ENCODE peak calls at places on chromosomes 2 and 18, in eight cellular contexts. One of them, this sample, is unnamed.

GRCh38 chr2:230885467-230886130 is 20.9 kb downstream of the ITM2C start:
- DNase-seq in COR-L47: peak
- DNase-seq in 8988T: no peak
- DNase-seq in EL: no peak
- DNase-seq in cerebellum: peak
- DNase-seq in hypothalamus: no peak
- DNase-seq in stimulated activated CD4-positive, alpha-beta T cell treated with anti-CD3 and anti-CD28 coated beads, TNF-alpha, amount 100 ng/mL, for 4 hours: no peak
- DNase-seq in memory B cell: no peak
- DNase-seq in this sample: no peak

GRCh38 chr2:50346104-50346503 is 685.8 kb downstream of the NRXN1 start:
- DNase-seq in memory B cell: no peak
- DNase-seq in 8988T: no peak
- DNase-seq in stimulated activated CD4-positive, alpha-beta T cell treated with anti-CD3 and anti-CD28 coated beads, TNF-alpha, amount 100 ng/mL, for 4 hours: no peak
- DNase-seq in COR-L47: no peak
- DNase-seq in cerebellum: no peak
- DNase-seq in EL: no peak
- DNase-seq in hypothalamus: no peak
- DNase-seq in this sample: no peak

GRCh38 chr18:72114801-72115594 is 429.1 kb downstream of the CBLN2 start:
- DNase-seq in COR-L47: no peak
- DNase-seq in EL: no peak
- DNase-seq in 8988T: no peak
- DNase-seq in hypothalamus: no peak
- DNase-seq in stimulated activated CD4-positive, alpha-beta T cell treated with anti-CD3 and anti-CD28 coated beads, TNF-alpha, amount 100 ng/mL, for 4 hours: no peak
- DNase-seq in cerebellum: no peak
- DNase-seq in memory B cell: no peak
- DNase-seq in this sample: no peak

GRCh38 chr2:219430633-219431615 is 3.7 kb upstream of the SPEG start:
- DNase-seq in cerebellum: peak
- DNase-seq in stimulated activated CD4-positive, alpha-beta T cell treated with anti-CD3 and anti-CD28 coated beads, TNF-alpha, amount 100 ng/mL, for 4 hours: no peak
- DNase-seq in COR-L47: peak
- DNase-seq in 8988T: no peak
- DNase-seq in EL: peak
- DNase-seq in memory B cell: no peak
- DNase-seq in hypothalamus: no peak
- DNase-seq in this sample: no peak

GRCh38 chr2:7707723-7708122 is 790.5 kb downstream of the RNF144A start:
- DNase-seq in hypothalamus: no peak
- DNase-seq in stimulated activated CD4-positive, alpha-beta T cell treated with anti-CD3 and anti-CD28 coated beads, TNF-alpha, amount 100 ng/mL, for 4 hours: no peak
- DNase-seq in 8988T: no peak
- DNase-seq in COR-L47: no peak
- DNase-seq in EL: peak
- DNase-seq in cerebellum: no peak
- DNase-seq in memory B cell: no peak
- DNase-seq in this sample: no peak

GRCh38 chr2:47288864-47289263 is 114.1 kb upstream of the MSH2 start:
- DNase-seq in hypothalamus: no peak
- DNase-seq in EL: peak
- DNase-seq in COR-L47: no peak
- DNase-seq in 8988T: no peak
- DNase-seq in cerebellum: no peak
- DNase-seq in memory B cell: no peak
- DNase-seq in stimulated activated CD4-positive, alpha-beta T cell treated with anti-CD3 and anti-CD28 coated beads, TNF-alpha, amount 100 ng/mL, for 4 hours: no peak
- DNase-seq in this sample: no peak

GRCh38 chr2:1727101-1727771 is 17.1 kb downstream of the PXDN start:
- DNase-seq in cerebellum: no peak
- DNase-seq in hypothalamus: no peak
- DNase-seq in stimulated activated CD4-positive, alpha-beta T cell treated with anti-CD3 and anti-CD28 coated beads, TNF-alpha, amount 100 ng/mL, for 4 hours: no peak
- DNase-seq in memory B cell: no peak
- DNase-seq in COR-L47: no peak
- DNase-seq in EL: no peak
- DNase-seq in 8988T: no peak
- DNase-seq in this sample: no peak

GRCh38 chr18:55886886-55887285 is 298.9 kb upstream of the TCF4 start:
- DNase-seq in hypothalamus: no peak
- DNase-seq in cerebellum: no peak
- DNase-seq in memory B cell: no peak
- DNase-seq in EL: no peak
- DNase-seq in stimulated activated CD4-positive, alpha-beta T cell treated with anti-CD3 and anti-CD28 coated beads, TNF-alpha, amount 100 ng/mL, for 4 hours: no peak
- DNase-seq in COR-L47: no peak
- DNase-seq in 8988T: no peak
- DNase-seq in this sample: no peak

GRCh38 chr2:141930803-141931202 is 200.0 kb downstream of the LRP1B start:
- DNase-seq in COR-L47: no peak
- DNase-seq in hypothalamus: no peak
- DNase-seq in EL: no peak
- DNase-seq in cerebellum: no peak
- DNase-seq in 8988T: no peak
- DNase-seq in stimulated activated CD4-positive, alpha-beta T cell treated with anti-CD3 and anti-CD28 coated beads, TNF-alpha, amount 100 ng/mL, for 4 hours: no peak
- DNase-seq in memory B cell: no peak
- DNase-seq in this sample: no peak

This sample was measured in activated B cell treated with CpG ODN at 0.5 μM for 24 hours.